ENCODE peak calls at places on chromosomes 2 and 18, in ten cellular contexts. One of them, this sample, is unnamed.
A peak's percentile ranks its signal among the peaks of the same experiment; 100 is the strongest.

GRCh38 chr2:86648696-86649095 is 25.0 kb upstream of the RNF103 start:
- DNase-seq in MM.1S: no peak
- DNase-seq in mammary epithelial cell: no peak
- DNase-seq in PC-9: no peak
- DNase-seq in K562: no peak
- DNase-seq in OCI-LY7: no peak
- DNase-seq in GM23248: no peak
- DNase-seq in fibroblast of lung: no peak
- DNase-seq in PC-3: no peak
- DNase-seq in hepatocyte: no peak
- DNase-seq in this sample: no peak

GRCh38 chr18:51513525-51513924 is 316.0 kb upstream of the MEX3C start:
- DNase-seq in MM.1S: no peak
- DNase-seq in mammary epithelial cell: peak; percentile 85
- DNase-seq in PC-9: no peak
- DNase-seq in K562: no peak
- DNase-seq in OCI-LY7: no peak
- DNase-seq in GM23248: no peak
- DNase-seq in fibroblast of lung: no peak
- DNase-seq in PC-3: no peak
- DNase-seq in hepatocyte: peak; percentile 23
- DNase-seq in this sample: no peak

GRCh38 chr2:152537252-152537651 is 180.0 kb downstream of the PRPF40A start:
- DNase-seq in MM.1S: no peak
- DNase-seq in mammary epithelial cell: no peak
- DNase-seq in PC-9: no peak
- DNase-seq in K562: no peak
- DNase-seq in OCI-LY7: no peak
- DNase-seq in GM23248: no peak
- DNase-seq in fibroblast of lung: no peak
- DNase-seq in PC-3: no peak
- DNase-seq in hepatocyte: no peak
- DNase-seq in this sample: no peak

GRCh38 chr2:120766758-120767351 is 31.2 kb downstream of the GLI2 start:
- DNase-seq in MM.1S: no peak
- DNase-seq in mammary epithelial cell: no peak
- DNase-seq in PC-9: no peak
- DNase-seq in K562: no peak
- DNase-seq in OCI-LY7: no peak
- DNase-seq in GM23248: no peak
- DNase-seq in fibroblast of lung: peak; percentile 58
- DNase-seq in PC-3: no peak
- DNase-seq in hepatocyte: no peak
- DNase-seq in this sample: no peak

GRCh38 chr2:55842009-55842408 is 81.6 kb downstream of the EFEMP1 start:
- DNase-seq in MM.1S: no peak
- DNase-seq in mammary epithelial cell: no peak
- DNase-seq in PC-9: peak; percentile 84
- DNase-seq in K562: no peak
- DNase-seq in OCI-LY7: no peak
- DNase-seq in GM23248: peak; percentile 47
- DNase-seq in fibroblast of lung: peak; percentile 33
- DNase-seq in PC-3: peak; percentile 82
- DNase-seq in hepatocyte: peak; percentile 33
- DNase-seq in this sample: no peak

GRCh38 chr2:130912471-130912870 is 75.8 kb downstream of the ARHGEF4 start:
- DNase-seq in MM.1S: no peak
- DNase-seq in mammary epithelial cell: peak; percentile 6
- DNase-seq in PC-9: no peak
- DNase-seq in K562: no peak
- DNase-seq in OCI-LY7: no peak
- DNase-seq in GM23248: no peak
- DNase-seq in fibroblast of lung: no peak
- DNase-seq in PC-3: no peak
- DNase-seq in hepatocyte: no peak
- DNase-seq in this sample: no peak

GRCh38 chr2:8797682-8798081 is 39.7 kb downstream of the KIDINS220 start:
- DNase-seq in MM.1S: no peak
- DNase-seq in mammary epithelial cell: no peak
- DNase-seq in PC-9: no peak
- DNase-seq in K562: no peak
- DNase-seq in OCI-LY7: no peak
- DNase-seq in GM23248: peak; percentile 22
- DNase-seq in fibroblast of lung: no peak
- DNase-seq in PC-3: peak; percentile 22
- DNase-seq in hepatocyte: no peak
- DNase-seq in this sample: no peak

GRCh38 chr2:55581435-55581834 is 36.0 kb downstream of the PPP4R3B start:
- DNase-seq in MM.1S: no peak
- DNase-seq in mammary epithelial cell: no peak
- DNase-seq in PC-9: no peak
- DNase-seq in K562: peak; percentile 9
- DNase-seq in OCI-LY7: no peak
- DNase-seq in GM23248: peak; percentile 17
- DNase-seq in fibroblast of lung: no peak
- DNase-seq in PC-3: peak; percentile 30
- DNase-seq in hepatocyte: no peak
- DNase-seq in this sample: peak; percentile 21

GRCh38 chr2:97997774-97998392 is 2.1 kb upstream of the TMEM131 start:
- DNase-seq in MM.1S: no peak
- DNase-seq in mammary epithelial cell: no peak
- DNase-seq in PC-9: no peak
- DNase-seq in K562: no peak
- DNase-seq in OCI-LY7: no peak
- DNase-seq in GM23248: no peak
- DNase-seq in fibroblast of lung: no peak
- DNase-seq in PC-3: no peak
- DNase-seq in hepatocyte: no peak
- DNase-seq in this sample: no peak

GRCh38 chr2:97998431-97998830 is 2.7 kb upstream of the TMEM131 start:
- DNase-seq in MM.1S: no peak
- DNase-seq in mammary epithelial cell: no peak
- DNase-seq in PC-9: no peak
- DNase-seq in K562: no peak
- DNase-seq in OCI-LY7: no peak
- DNase-seq in GM23248: no peak
- DNase-seq in fibroblast of lung: no peak
- DNase-seq in PC-3: peak; percentile 9
- DNase-seq in hepatocyte: no peak
- DNase-seq in this sample: no peak

GRCh38 chr2:97995734-97996624 is at the start of gene TMEM131:
- DNase-seq in MM.1S: peak; percentile 94
- DNase-seq in mammary epithelial cell: peak; percentile 95
- DNase-seq in PC-9: peak; percentile 84
- DNase-seq in K562: peak; percentile 95
- DNase-seq in OCI-LY7: peak; percentile 95
- DNase-seq in GM23248: peak; percentile 97
- DNase-seq in fibroblast of lung: peak; percentile 95
- DNase-seq in PC-3: peak; percentile 91
- DNase-seq in hepatocyte: peak; percentile 97
- DNase-seq in this sample: peak; percentile 89

GRCh38 chr2:97995026-97995733 is 568 bp downstream of the TMEM131 start:
- DNase-seq in MM.1S: peak; percentile 81
- DNase-seq in mammary epithelial cell: peak; percentile 42
- DNase-seq in PC-9: peak; percentile 45
- DNase-seq in K562: peak; percentile 62
- DNase-seq in OCI-LY7: peak; percentile 86
- DNase-seq in GM23248: peak; percentile 83
- DNase-seq in fibroblast of lung: peak; percentile 38
- DNase-seq in PC-3: peak; percentile 44
- DNase-seq in hepatocyte: peak; percentile 68
- DNase-seq in this sample: no peak

DNA sequence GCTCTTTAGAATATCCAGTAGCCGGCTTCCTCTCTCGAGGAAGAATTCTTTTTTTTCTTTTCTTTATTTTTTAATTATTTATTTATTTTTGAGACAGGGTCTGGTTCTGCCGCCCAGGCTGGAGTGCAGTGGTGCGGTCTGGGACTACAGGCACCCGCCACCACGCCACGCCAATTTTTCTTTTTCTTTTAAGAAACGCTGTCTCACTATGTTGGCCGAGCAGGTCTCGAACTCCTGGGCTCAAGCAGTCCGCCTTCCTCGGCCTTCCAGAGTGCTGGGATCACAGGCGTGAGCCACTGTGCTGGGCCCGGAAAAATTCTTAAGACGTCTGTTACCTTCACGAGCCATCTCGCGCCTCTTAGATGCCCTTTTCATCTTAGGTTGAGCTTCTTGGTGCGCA is 931 bp upstream of the TMEM131 start:
- DNase-seq in MM.1S: no peak
- DNase-seq in mammary epithelial cell: no peak
- DNase-seq in PC-9: no peak
- DNase-seq in K562: no peak
- DNase-seq in OCI-LY7: no peak
- DNase-seq in GM23248: no peak
- DNase-seq in fibroblast of lung: no peak
- DNase-seq in PC-3: no peak
- DNase-seq in hepatocyte: no peak
- DNase-seq in this sample: no peak
- H3K9me3 ChIP-seq in MM.1S: no peaks in the 10 kb centered on the region
- H3K9me3 ChIP-seq in mammary epithelial cell: no peaks in the 10 kb centered on the region
- H3K9me3 ChIP-seq in PC-9: no peaks in the 10 kb centered on the region
- H3K9me3 ChIP-seq in K562: no peaks in the 10 kb centered on the region
- H3K9me3 ChIP-seq in OCI-LY7: no peaks in the 10 kb centered on the region
- H3K9me3 ChIP-seq in GM23248: no peaks in the 10 kb centered on the region
- H3K9me3 ChIP-seq in fibroblast of lung: no peaks in the 10 kb centered on the region
- H3K9me3 ChIP-seq in PC-3: no peaks in the 10 kb centered on the region
- H3K9me3 ChIP-seq in hepatocyte: no peaks in the 10 kb centered on the region
- H3K9me3 ChIP-seq in this sample: no peaks in the 10 kb centered on the region

DNA sequence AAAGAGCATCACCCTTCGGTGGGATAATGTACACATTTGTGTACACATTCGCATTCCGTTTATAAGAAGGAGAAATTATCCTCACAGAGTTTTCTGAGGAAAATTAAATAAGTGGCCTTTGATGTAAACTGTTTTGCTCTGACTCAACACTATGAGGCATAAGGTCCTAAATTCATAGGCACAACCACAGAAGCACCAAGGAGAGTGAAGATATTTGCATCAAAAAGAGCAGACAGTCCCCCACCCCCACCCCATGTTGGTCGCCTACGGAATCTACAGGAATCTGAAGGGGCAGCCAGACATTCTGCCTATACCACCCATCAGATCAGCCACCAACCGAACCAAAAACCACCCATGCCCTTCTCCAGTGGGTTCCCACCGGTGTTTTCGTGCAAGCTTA is 33.0 kb downstream of the BCL11A start:
- DNase-seq in MM.1S: no peak
- DNase-seq in mammary epithelial cell: no peak
- DNase-seq in PC-9: no peak
- DNase-seq in K562: no peak
- DNase-seq in OCI-LY7: no peak
- DNase-seq in GM23248: peak; percentile 53
- DNase-seq in fibroblast of lung: peak; percentile 62
- DNase-seq in PC-3: no peak
- DNase-seq in hepatocyte: no peak
- DNase-seq in this sample: no peak
- H3K79me2 ChIP-seq in MM.1S: no peaks in the 10 kb centered on the region
- H3K79me2 ChIP-seq in mammary epithelial cell: no peaks in the 10 kb centered on the region
- H3K79me2 ChIP-seq in PC-9: no peaks in the 10 kb centered on the region
- H3K79me2 ChIP-seq in K562: no peaks in the 10 kb centered on the region
- H3K79me2 ChIP-seq in OCI-LY7: peaks cover 100% of the 10 kb centered on the region
- H3K79me2 ChIP-seq in GM23248: no peaks in the 10 kb centered on the region
- H3K79me2 ChIP-seq in fibroblast of lung: no peaks in the 10 kb centered on the region
- H3K79me2 ChIP-seq in PC-3: no peaks in the 10 kb centered on the region
- H3K79me2 ChIP-seq in hepatocyte: peaks cover 96% of the 10 kb centered on the region
- H3K79me2 ChIP-seq in this sample: no peaks in the 10 kb centered on the region

GRCh38 chr18:43883886-43884285 is 606.6 kb upstream of the SYT4 start:
- DNase-seq in MM.1S: no peak
- DNase-seq in mammary epithelial cell: no peak
- DNase-seq in PC-9: no peak
- DNase-seq in K562: no peak
- DNase-seq in OCI-LY7: no peak
- DNase-seq in GM23248: peak; percentile 8
- DNase-seq in fibroblast of lung: no peak
- DNase-seq in PC-3: no peak
- DNase-seq in hepatocyte: no peak
- DNase-seq in this sample: no peak

GRCh38 chr18:43893001-43893637 is 615.8 kb upstream of the SYT4 start:
- DNase-seq in MM.1S: no peak
- DNase-seq in mammary epithelial cell: peak; percentile 92
- DNase-seq in PC-9: no peak
- DNase-seq in K562: no peak
- DNase-seq in OCI-LY7: no peak
- DNase-seq in GM23248: peak; percentile 96
- DNase-seq in fibroblast of lung: peak; percentile 99
- DNase-seq in PC-3: peak; percentile 69
- DNase-seq in hepatocyte: peak; percentile 26
- DNase-seq in this sample: no peak

GRCh38 chr18:43887491-43887890 is 610.2 kb upstream of the SYT4 start:
- DNase-seq in MM.1S: no peak
- DNase-seq in mammary epithelial cell: no peak
- DNase-seq in PC-9: no peak
- DNase-seq in K562: no peak
- DNase-seq in OCI-LY7: no peak
- DNase-seq in GM23248: no peak
- DNase-seq in fibroblast of lung: no peak
- DNase-seq in PC-3: no peak
- DNase-seq in hepatocyte: no peak
- DNase-seq in this sample: no peak

GRCh38 chr18:43886341-43886740 is 609.1 kb upstream of the SYT4 start:
- DNase-seq in MM.1S: no peak
- DNase-seq in mammary epithelial cell: no peak
- DNase-seq in PC-9: no peak
- DNase-seq in K562: no peak
- DNase-seq in OCI-LY7: no peak
- DNase-seq in GM23248: peak; percentile 15
- DNase-seq in fibroblast of lung: no peak
- DNase-seq in PC-3: no peak
- DNase-seq in hepatocyte: no peak
- DNase-seq in this sample: no peak

GRCh38 chr18:43888601-43889000 is 611.3 kb upstream of the SYT4 start:
- DNase-seq in MM.1S: no peak
- DNase-seq in mammary epithelial cell: no peak
- DNase-seq in PC-9: no peak
- DNase-seq in K562: no peak
- DNase-seq in OCI-LY7: no peak
- DNase-seq in GM23248: no peak
- DNase-seq in fibroblast of lung: no peak
- DNase-seq in PC-3: no peak
- DNase-seq in hepatocyte: no peak
- DNase-seq in this sample: no peak
- H3K9me3 ChIP-seq in MM.1S: no peaks in the 10 kb centered on the region
- H3K9me3 ChIP-seq in mammary epithelial cell: no peaks in the 10 kb centered on the region
- H3K9me3 ChIP-seq in PC-9: no peaks in the 10 kb centered on the region
- H3K9me3 ChIP-seq in K562: no peaks in the 10 kb centered on the region
- H3K9me3 ChIP-seq in OCI-LY7: no peaks in the 10 kb centered on the region
- H3K9me3 ChIP-seq in GM23248: no peaks in the 10 kb centered on the region
- H3K9me3 ChIP-seq in fibroblast of lung: no peaks in the 10 kb centered on the region
- H3K9me3 ChIP-seq in PC-3: no peaks in the 10 kb centered on the region
- H3K9me3 ChIP-seq in hepatocyte: no peaks in the 10 kb centered on the region
- H3K9me3 ChIP-seq in this sample: peaks cover 9% of the 10 kb centered on the region

GRCh38 chr2:206173147-206173546 is 13.5 kb downstream of the EEF1B2 start:
- DNase-seq in MM.1S: no peak
- DNase-seq in mammary epithelial cell: no peak
- DNase-seq in PC-9: no peak
- DNase-seq in K562: no peak
- DNase-seq in OCI-LY7: no peak
- DNase-seq in GM23248: no peak
- DNase-seq in fibroblast of lung: no peak
- DNase-seq in PC-3: no peak
- DNase-seq in hepatocyte: no peak
- DNase-seq in this sample: no peak
- H3K79me2 ChIP-seq in MM.1S: no peaks in the 10 kb centered on the region
- H3K79me2 ChIP-seq in mammary epithelial cell: no peaks in the 10 kb centered on the region
- H3K79me2 ChIP-seq in PC-9: no peaks in the 10 kb centered on the region
- H3K79me2 ChIP-seq in K562: no peaks in the 10 kb centered on the region
- H3K79me2 ChIP-seq in OCI-LY7: no peaks in the 10 kb centered on the region
- H3K79me2 ChIP-seq in GM23248: no peaks in the 10 kb centered on the region
- H3K79me2 ChIP-seq in fibroblast of lung: no peaks in the 10 kb centered on the region
- H3K79me2 ChIP-seq in PC-3: no peaks in the 10 kb centered on the region
- H3K79me2 ChIP-seq in hepatocyte: no peaks in the 10 kb centered on the region
- H3K79me2 ChIP-seq in this sample: no peaks in the 10 kb centered on the region